ENCODE peak calls at places on chromosomes 1 and 21, in seven cellular contexts. Y, W, X, S, O, D and B are unnamed samples.

GRCh38 chr1:11653101-11653601 is 1.1 kb downstream of the FBXO2 start:
- DNase-seq in Y (no peak), W (no peak), X (peak; percentile 93), S (peak; percentile 63), O (no peak), D (no peak), B (no peak)

GRCh38 chr1:182149411-182149965 is 88.0 kb upstream of the ZNF648 start:
- DNase-seq in Y (peak; percentile 51), W (no peak), X (no peak), S (peak; percentile 36), O (no peak), D (peak; percentile 37), B (peak; percentile 79)

GRCh38 chr1:201019321-201019977 is 4.1 kb downstream of the KIF21B start:
- DNase-seq in Y (peak; percentile 84), W (no peak), X (peak; percentile 17), S (peak; percentile 75), O (no peak), D (peak; percentile 90), B (no peak)

GRCh38 chr1:202200112-202200548 is 6.5 kb downstream of the LGR6 start:
- DNase-seq in Y (peak; percentile 66), W (no peak), X (no peak), S (peak; percentile 36), O (no peak), D (peak; percentile 57), B (no peak)

GRCh38 chr1:200359610-200360163 is 50.1 kb downstream of the ZNF281 start:
- DNase-seq in Y (peak; percentile 53), W (no peak), X (no peak), S (no peak), O (no peak), D (no peak), B (no peak)

GRCh38 chr1:233240839-233241682 is 54.5 kb downstream of the PCNX2 start:
- DNase-seq in Y (peak; percentile 64), W (peak; percentile 36), X (peak; percentile 8), S (peak; percentile 65), O (peak; percentile 50), D (peak; percentile 73), B (no peak)

GRCh38 chr1:21175324-21175669 is 1.4 kb downstream of the EIF4G3 start:
- DNase-seq in Y (no peak), W (no peak), X (no peak), S (peak; percentile 49), O (no peak), D (peak; percentile 65), B (peak; percentile 72)

GRCh38 chr1:145990249-145991097 is 5.9 kb downstream of the TXNIP start:
- DNase-seq in Y (no peak), W (no peak), X (peak; percentile 58), S (peak; percentile 40), O (no peak), D (peak; percentile 61), B (peak; percentile 77)

GRCh38 chr1:9836632-9836960 is 12.8 kb upstream of the CLSTN1 start:
- DNase-seq in Y (no peak), W (no peak), X (no peak), S (no peak), O (no peak), D (no peak), B (peak; percentile 46)

GRCh38 chr1:187096689-187097088 is 267.9 kb downstream of the PLA2G4A start:
- DNase-seq in Y (no peak), W (no peak), X (no peak), S (no peak), O (no peak), D (no peak), B (no peak)

GRCh38 chr1:175274368-175274767 is 81.8 kb upstream of the KIAA0040 start:
- DNase-seq in Y (no peak), W (no peak), X (no peak), S (no peak), O (no peak), D (no peak), B (no peak)

GRCh38 chr1:157291083-157291482 is 152.9 kb upstream of the ETV3 start:
- DNase-seq in Y (no peak), W (no peak), X (no peak), S (no peak), O (no peak), D (no peak), B (no peak)

GRCh38 chr1:35454616-35455015 is 102.6 kb downstream of the KIAA0319L start:
- DNase-seq in Y (no peak), W (no peak), X (peak; percentile 23), S (no peak), O (no peak), D (no peak), B (no peak)

GRCh38 chr1:225710804-225711203 is 57.9 kb upstream of the ENAH start:
- DNase-seq in Y (peak; percentile 81), W (no peak), X (no peak), S (no peak), O (no peak), D (no peak), B (peak; percentile 67)

GRCh38 chr1:92872719-92873118 is 40.9 kb downstream of the RPL5 start:
- DNase-seq in Y (no peak), W (no peak), X (no peak), S (peak; percentile 27), O (no peak), D (no peak), B (no peak)

GRCh38 chr21:42695324-42696025 is 42.1 kb downstream of the PDE9A start:
- DNase-seq in Y (no peak), W (no peak), X (no peak), S (no peak), O (no peak), D (no peak), B (peak; percentile 71)

GRCh38 chr1:89855413-89856123 is 34.7 kb downstream of the LRRC8D start:
- DNase-seq in Y (no peak), W (no peak), X (no peak), S (no peak), O (no peak), D (no peak), B (no peak)

GRCh38 chr1:156623946-156624813 is 5.0 kb downstream of the HAPLN2 start:
- DNase-seq in Y (peak; percentile 78), W (no peak), X (no peak), S (peak; percentile 47), O (no peak), D (peak; percentile 47), B (peak; percentile 79)

GRCh38 chr1:108051625-108052382 is 86.8 kb upstream of the VAV3 start:
- DNase-seq in Y (no peak), W (no peak), X (peak; percentile 88), S (peak; percentile 27), O (no peak), D (no peak), B (no peak)

GRCh38 chr1:200005160-200005559 is 22.4 kb upstream of the NR5A2 start:
- DNase-seq in Y (no peak), W (no peak), X (no peak), S (no peak), O (no peak), D (no peak), B (no peak)

GRCh38 chr1:29653886-29654450 is 417.6 kb downstream of the PTPRU start:
- DNase-seq in Y (no peak), W (no peak), X (no peak), S (no peak), O (no peak), D (no peak), B (no peak)

GRCh38 chr21:45523411-45524101 is 18.7 kb downstream of the SLC19A1 start:
- DNase-seq in Y (no peak), W (peak; percentile 11), X (no peak), S (peak; percentile 24), O (peak; percentile 22), D (peak; percentile 6), B (peak; percentile 54)

GRCh38 chr1:210292276-210292851 is 36.3 kb upstream of the HHAT start:
- DNase-seq in Y (peak; percentile 49), W (no peak), X (no peak), S (peak; percentile 79), O (peak; percentile 67), D (peak; percentile 79), B (peak; percentile 78)

GRCh38 chr21:38494688-38495087 is 3.6 kb downstream of the ERG start:
- DNase-seq in Y (no peak), W (no peak), X (no peak), S (no peak), O (no peak), D (no peak), B (no peak)

GRCh38 chr1:204072951-204073836 is at the start of gene SOX13:
- DNase-seq in Y (peak; percentile 91), W (peak; percentile 86), X (peak; percentile 78), S (peak; percentile 85), O (peak; percentile 87), D (peak; percentile 92), B (peak; percentile 97)

GRCh38 chr1:181087400-181087901 is 1.0 kb upstream of the IER5 start:
- DNase-seq in Y (peak; percentile 61), W (no peak), X (no peak), S (no peak), O (no peak), D (no peak), B (no peak)

GRCh38 chr1:197321821-197322220 is 53.8 kb downstream of the CRB1 start:
- DNase-seq in Y (no peak), W (no peak), X (no peak), S (no peak), O (no peak), D (no peak), B (no peak)

DNA sequence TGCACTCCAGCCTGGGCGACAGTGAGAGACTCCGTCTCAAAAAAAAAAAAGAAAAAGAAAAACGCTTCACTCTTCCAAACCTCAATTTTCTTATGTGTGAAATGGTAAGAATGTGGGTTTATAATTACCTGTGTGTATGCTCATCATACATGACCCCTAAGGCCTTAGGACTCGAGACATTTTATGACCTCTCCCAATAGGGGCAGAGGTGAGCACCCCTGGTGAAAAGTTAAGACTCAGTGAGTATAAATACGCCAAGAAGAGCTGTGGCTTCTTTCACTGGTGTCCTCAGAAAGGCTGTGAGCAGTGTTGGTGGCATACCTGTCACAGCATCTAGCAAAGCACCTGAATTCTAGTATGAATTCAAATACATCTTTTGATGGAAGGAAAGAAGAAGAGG is 7.8 kb upstream of the FCMR start:
- DNase-seq in Y (no peak), W (no peak), X (no peak), S (no peak), O (no peak), D (no peak), B (no peak)
- TF ChIP-seq EP300 in Y (no peak), W (no peak), X (no peak), S (no peak), O (no peak), D (no peak), B (no peak)

GRCh38 chr1:1615256-1616044 is at the start of gene MIB2:
- DNase-seq in Y (peak; percentile 94), W (peak; percentile 86), X (peak; percentile 94), S (peak; percentile 97), O (peak; percentile 96), D (peak; percentile 98), B (peak; percentile 98)
- TF ChIP-seq POLR2A in Y (peak; percentile 59), W (peak; percentile 81), X (no peak), S (no peak), O (peak; percentile 82), D (peak; percentile 88), B (peak; percentile 53)

DNA sequence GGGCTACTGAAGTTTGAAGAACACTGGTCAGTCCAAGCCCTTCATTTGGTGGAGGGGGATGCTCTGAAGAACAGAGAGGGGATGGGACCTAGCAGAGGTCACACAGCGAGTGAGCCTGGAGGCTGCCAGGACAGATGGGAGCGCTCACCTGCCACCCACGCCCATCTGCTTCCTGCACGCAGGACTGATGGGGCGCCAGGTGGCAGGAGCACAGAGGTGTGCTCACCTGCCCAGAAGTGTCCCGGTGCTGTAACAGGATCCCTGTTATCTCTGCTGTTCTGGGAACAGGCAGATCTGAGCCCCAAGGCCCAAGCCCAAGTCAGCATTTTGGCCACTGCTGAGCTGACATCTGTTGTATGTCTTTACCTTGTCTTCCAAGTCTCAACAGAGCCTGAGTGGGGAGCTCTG is 40.5 kb downstream of the EPHB2 start:
- DNase-seq in Y (no peak), W (no peak), X (no peak), S (peak; percentile 43), O (no peak), D (peak; percentile 24), B (no peak)
- H3K27ac ChIP-seq in Y (peak overlapping the region; percentile 97), W (no peak overlapping the region), X (no peak overlapping the region), S (no peak overlapping the region), O (no peak overlapping the region), D (peak overlapping the region; percentile 70), B (peak overlapping the region; percentile 55)

GRCh38 chr1:25729774-25730173 is 70.2 kb upstream of the SELENON start:
- DNase-seq in Y (no peak), W (no peak), X (no peak), S (no peak), O (no peak), D (no peak), B (peak; percentile 51)
- TF ChIP-seq EP300 in Y (no peak), W (no peak), X (no peak), S (no peak), O (no peak), D (no peak), B (no peak)